ENCODE peak calls at places on chromosomes 13 and 19, in eight cellular contexts. U is HL-60, X is GM23338, Z is fibroblast of lung, A is foreskin fibroblast, J is aorta, C is thoracic aorta, K is psoas muscle. O is an unnamed sample.

GRCh38 chr19:35264281-35265125 is 4.3 kb upstream of the USF2 start:
- DNase-seq in U (no peak), X (no peak), Z (no peak), A (no peak), J (peak), C (no peak), K (no peak), O (no peak)

GRCh38 chr19:18543814-18544475 is 572 bp upstream of the FKBP8 start:
- DNase-seq in U (peak), X (peak), Z (peak), A (peak), J (peak), C (no peak), K (no peak), O (no peak)

GRCh38 chr13:104297075-104297474 is 1230.9 kb upstream of the SLC10A2 start:
- DNase-seq in U (no peak), X (no peak), Z (peak), A (no peak), J (no peak), C (no peak), K (no peak), O (no peak)

GRCh38 chr13:40329682-40330485 is 336.6 kb downstream of the FOXO1 start:
- DNase-seq in U (no peak), X (no peak), Z (peak), A (peak), J (no peak), C (no peak), K (no peak), O (no peak)

GRCh38 chr19:8455018-8455417 is 10.2 kb downstream of the HNRNPM start:
- DNase-seq in U (no peak), X (no peak), Z (no peak), A (no peak), J (no peak), C (no peak), K (no peak), O (no peak)

GRCh38 chr13:107864543-107865460 is 350.5 kb downstream of the LIG4 start:
- DNase-seq in U (no peak), X (peak), Z (peak), A (no peak), J (no peak), C (no peak), K (no peak), O (peak)

GRCh38 chr19:17052439-17052838 is 22.8 kb downstream of the HAUS8 start:
- DNase-seq in U (peak), X (peak), Z (peak), A (peak), J (no peak), C (no peak), K (no peak), O (no peak)

GRCh38 chr13:76758738-76759137 is 127.5 kb downstream of the KCTD12 start:
- DNase-seq in U (no peak), X (no peak), Z (peak), A (peak), J (no peak), C (no peak), K (no peak), O (no peak)

GRCh38 chr13:50171585-50172282 is 156.5 kb downstream of the KCNRG start:
- DNase-seq in U (no peak), X (no peak), Z (no peak), A (no peak), J (no peak), C (no peak), K (no peak), O (no peak)

GRCh38 chr13:80262051-80262695 is 78.8 kb downstream of the SPRY2 start:
- DNase-seq in U (peak), X (no peak), Z (no peak), A (no peak), J (no peak), C (no peak), K (no peak), O (no peak)

GRCh38 chr19:29503785-29504184 is 22.0 kb upstream of the VSTM2B start:
- DNase-seq in U (no peak), X (no peak), Z (no peak), A (no peak), J (no peak), C (no peak), K (no peak), O (no peak)

GRCh38 chr19:49103331-49104085 is 10.7 kb upstream of the LIN7B start:
- DNase-seq in U (no peak), X (no peak), Z (no peak), A (no peak), J (no peak), C (no peak), K (no peak), O (no peak)

GRCh38 chr13:105336706-105337582 is 1198.5 kb downstream of the EFNB2 start:
- DNase-seq in U (no peak), X (no peak), Z (peak), A (no peak), J (no peak), C (no peak), K (no peak), O (no peak)

GRCh38 chr13:110913911-110914292 is 967 bp downstream of the ANKRD10 start:
- DNase-seq in U (no peak), X (peak), Z (no peak), A (no peak), J (no peak), C (no peak), K (no peak), O (no peak)

GRCh38 chr13:25085125-25085742 is 10.7 kb upstream of the PABPC3 start:
- DNase-seq in U (peak), X (peak), Z (peak), A (peak), J (no peak), C (no peak), K (no peak), O (peak)

GRCh38 chr19:48194041-48194871 is 23.8 kb downstream of the ZSWIM9 start:
- DNase-seq in U (peak), X (peak), Z (no peak), A (no peak), J (no peak), C (no peak), K (no peak), O (no peak)

GRCh38 chr19:35995655-35995993 is 636 bp downstream of the SDHAF1 start:
- DNase-seq in U (peak), X (peak), Z (peak), A (no peak), J (peak), C (no peak), K (peak), O (no peak)

GRCh38 chr13:52399037-52399436 is 6.9 kb downstream of the THSD1 start:
- DNase-seq in U (no peak), X (no peak), Z (no peak), A (no peak), J (no peak), C (no peak), K (no peak), O (no peak)

GRCh38 chr13:86838411-86839120 is 832.6 kb upstream of the SLITRK5 start:
- DNase-seq in U (no peak), X (no peak), Z (no peak), A (no peak), J (no peak), C (no peak), K (no peak), O (no peak)

GRCh38 chr19:31448221-31448657 is 99.0 kb upstream of the TSHZ3 start:
- DNase-seq in U (no peak), X (no peak), Z (peak), A (peak), J (no peak), C (no peak), K (peak), O (peak)

GRCh38 chr19:40570313-40571004 is 6.2 kb upstream of the SHKBP1 start:
- DNase-seq in U (peak), X (peak), Z (peak), A (peak), J (peak), C (peak), K (peak), O (peak)

GRCh38 chr13:36536546-36536945 is 104.3 kb downstream of the CCNA1 start:
- DNase-seq in U (no peak), X (no peak), Z (no peak), A (no peak), J (no peak), C (no peak), K (no peak), O (no peak)

GRCh38 chr19:1168877-1169791 is 4.9 kb downstream of the SBNO2 start:
- DNase-seq in U (no peak), X (no peak), Z (peak), A (peak), J (no peak), C (no peak), K (peak), O (no peak)

GRCh38 chr19:1168562-1168873 is 5.5 kb downstream of the SBNO2 start:
- DNase-seq in U (no peak), X (no peak), Z (no peak), A (no peak), J (no peak), C (no peak), K (no peak), O (no peak)

GRCh38 chr19:1170938-1171754 is 2.9 kb downstream of the SBNO2 start:
- DNase-seq in U (no peak), X (no peak), Z (peak), A (no peak), J (no peak), C (no peak), K (no peak), O (no peak)

GRCh38 chr19:1171755-1172352 is 2.2 kb downstream of the SBNO2 start:
- DNase-seq in U (no peak), X (no peak), Z (no peak), A (no peak), J (no peak), C (no peak), K (no peak), O (no peak)

DNA sequence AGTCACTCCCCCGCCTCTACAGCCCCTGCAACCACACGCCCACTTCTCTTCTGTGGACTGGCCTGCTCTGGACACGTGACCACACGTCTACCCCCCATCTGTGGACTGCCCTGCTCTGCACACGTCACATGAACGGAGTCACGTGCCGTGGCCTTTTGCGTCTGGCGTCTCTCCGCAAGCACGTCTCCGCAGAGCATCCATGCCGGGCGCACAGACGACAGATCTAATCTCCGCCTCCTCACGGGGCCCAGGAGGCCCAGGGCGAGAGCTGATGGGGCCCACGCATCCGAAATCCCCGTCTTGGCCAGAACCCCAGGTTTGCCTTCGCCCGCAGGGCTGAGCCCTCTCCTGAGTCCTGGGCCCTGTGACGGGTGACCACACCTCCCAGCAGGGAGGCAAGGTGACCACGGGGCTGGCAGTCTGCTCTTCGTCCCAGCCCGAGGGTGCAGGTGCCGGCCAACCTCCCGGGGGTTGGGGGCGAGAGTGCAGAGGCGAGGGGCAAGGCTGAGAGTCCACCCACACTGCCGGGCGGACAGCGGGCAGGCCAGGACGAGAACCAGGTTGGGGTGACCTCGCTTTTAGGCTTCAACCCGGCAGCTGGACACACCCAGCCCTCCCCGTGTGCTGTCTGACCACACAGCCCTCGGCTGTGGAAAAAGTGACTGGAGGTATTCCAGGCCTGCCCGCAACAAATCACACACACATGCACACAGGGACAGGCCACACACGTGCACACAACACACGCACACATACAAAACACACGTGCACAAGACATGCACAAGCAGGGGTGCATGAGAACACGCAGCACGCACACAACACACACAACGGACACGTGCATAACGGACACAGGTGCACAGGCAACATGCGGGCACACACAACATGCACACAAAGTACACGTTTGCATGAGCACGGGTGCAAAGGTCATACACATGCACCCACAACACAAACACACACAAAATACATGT is 3.9 kb downstream of the SBNO2 start:
- DNase-seq in U (no peak), X (no peak), Z (peak), A (no peak), J (no peak), C (no peak), K (peak), O (no peak)
- H3K4me3 ChIP-seq in U (no peak), X (no peak), Z (no peak), A (no peak), J (no peak), C (no peak), K (no peak), O (no peak)

GRCh38 chr19:57276430-57276829 is 3.9 kb upstream of the ZNF460 start:
- DNase-seq in U (no peak), X (no peak), Z (no peak), A (no peak), J (no peak), C (no peak), K (no peak), O (no peak)

GRCh38 chr19:57282011-57282636 is 1.8 kb downstream of the ZNF460 start:
- DNase-seq in U (no peak), X (no peak), Z (no peak), A (no peak), J (no peak), C (no peak), K (no peak), O (no peak)

GRCh38 chr19:57279418-57280164 is 694 bp upstream of the ZNF460 start:
- DNase-seq in U (peak), X (peak), Z (peak), A (peak), J (peak), C (peak), K (peak), O (peak)

GRCh38 chr19:57280165-57280912 is at the start of gene ZNF460:
- DNase-seq in U (peak), X (peak), Z (peak), A (peak), J (peak), C (peak), K (peak), O (peak)

DNA sequence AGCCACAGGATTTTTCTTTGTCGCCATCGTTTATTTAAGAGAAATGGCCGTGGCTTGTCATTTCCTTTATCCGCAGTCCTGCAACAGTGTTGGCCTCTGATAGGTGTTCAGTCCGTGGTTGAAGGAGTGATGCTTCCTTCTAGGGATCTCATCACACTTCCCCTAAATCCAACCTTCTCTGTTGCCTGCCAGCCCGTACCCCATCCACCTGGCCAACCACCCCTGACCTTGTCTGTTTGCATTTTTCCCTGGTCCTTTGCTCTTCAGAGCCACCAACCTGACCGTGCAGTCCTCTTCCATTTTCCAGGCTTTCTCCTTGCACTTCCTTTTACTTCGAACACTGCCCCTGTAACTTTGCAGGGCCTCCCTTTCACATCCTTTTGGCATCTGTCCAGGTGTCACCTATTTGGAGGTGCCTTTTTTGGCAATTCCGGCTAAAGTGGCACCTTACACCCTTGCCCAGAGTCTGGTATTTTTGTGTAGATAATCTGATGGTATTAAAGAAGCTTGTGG is 684 bp downstream of the ZNF460 start:
- DNase-seq in U (peak), X (no peak), Z (peak), A (no peak), J (no peak), C (no peak), K (no peak), O (no peak)
- H3K4me3 ChIP-seq in U (peak), X (peak), Z (peak), A (peak), J (peak), C (peak), K (peak), O (peak)

DNA sequence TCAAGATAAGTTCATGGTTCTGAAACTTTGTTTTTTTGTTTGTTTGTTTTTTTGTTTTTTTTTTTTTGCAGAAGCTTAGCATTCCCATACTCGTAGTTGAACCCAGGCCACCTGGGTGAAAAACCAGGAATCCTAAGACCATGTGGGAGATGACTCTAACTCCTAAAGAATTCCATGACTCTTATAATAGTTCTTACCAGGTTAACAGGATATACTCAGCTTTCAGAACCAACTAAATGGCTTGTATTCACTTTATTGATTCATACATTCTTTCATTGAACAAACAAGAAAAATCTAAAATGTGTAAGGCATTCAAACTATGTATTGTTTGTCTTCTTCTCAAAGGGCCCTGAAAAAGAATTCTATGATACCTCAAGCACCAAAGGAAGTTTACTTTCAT is 40.5 kb upstream of the KLF5 start:
- DNase-seq in U (no peak), X (no peak), Z (no peak), A (no peak), J (no peak), C (no peak), K (no peak), O (no peak)
- H3K4me3 ChIP-seq in U (no peak), X (no peak), Z (no peak), A (no peak), J (no peak), C (no peak), K (no peak), O (no peak)

GRCh38 chr19:37412700-37413099 is 41.8 kb downstream of the ZNF527 start:
- DNase-seq in U (no peak), X (no peak), Z (no peak), A (no peak), J (no peak), C (no peak), K (no peak), O (no peak)

GRCh38 chr19:37413243-37414084 is 42.6 kb downstream of the ZNF527 start:
- DNase-seq in U (no peak), X (no peak), Z (peak), A (no peak), J (no peak), C (no peak), K (no peak), O (no peak)
- H3K4me3 ChIP-seq in U (no peak), X (no peak), Z (no peak), A (no peak), J (peak), C (peak), K (no peak), O (no peak)

GRCh38 chr13:26759156-26759906 is 1.3 kb downstream of the GPR12 start:
- DNase-seq in U (no peak), X (peak), Z (no peak), A (no peak), J (no peak), C (no peak), K (no peak), O (no peak)

GRCh38 chr13:26760835-26761582 is 423 bp upstream of the GPR12 start:
- DNase-seq in U (no peak), X (peak), Z (no peak), A (no peak), J (no peak), C (no peak), K (no peak), O (no peak)

GRCh38 chr13:26758496-26759155 is 2.0 kb downstream of the GPR12 start:
- DNase-seq in U (no peak), X (no peak), Z (no peak), A (no peak), J (no peak), C (no peak), K (no peak), O (no peak)

GRCh38 chr13:26759907-26760834 is at the start of gene GPR12:
- DNase-seq in U (peak), X (peak), Z (peak), A (peak), J (no peak), C (no peak), K (no peak), O (no peak)
- H3K4me3 ChIP-seq in U (no peak), X (peak), Z (no peak), A (no peak), J (peak), C (peak), K (peak), O (no peak)

GRCh38 chr19:58355215-58355796 is 2.0 kb upstream of the A1BG start:
- DNase-seq in U (no peak), X (no peak), Z (no peak), A (no peak), J (no peak), C (no peak), K (no peak), O (no peak)

GRCh38 chr19:58356971-58357797 is 3.9 kb upstream of the A1BG start:
- DNase-seq in U (no peak), X (peak), Z (peak), A (peak), J (peak), C (no peak), K (no peak), O (no peak)

GRCh38 chr19:58356236-58356970 is 3.1 kb upstream of the A1BG start:
- DNase-seq in U (no peak), X (peak), Z (peak), A (peak), J (no peak), C (no peak), K (no peak), O (no peak)

GRCh38 chr19:58354478-58355030 is 1.3 kb upstream of the A1BG start:
- DNase-seq in U (no peak), X (no peak), Z (no peak), A (no peak), J (peak), C (no peak), K (no peak), O (no peak)

DNA sequence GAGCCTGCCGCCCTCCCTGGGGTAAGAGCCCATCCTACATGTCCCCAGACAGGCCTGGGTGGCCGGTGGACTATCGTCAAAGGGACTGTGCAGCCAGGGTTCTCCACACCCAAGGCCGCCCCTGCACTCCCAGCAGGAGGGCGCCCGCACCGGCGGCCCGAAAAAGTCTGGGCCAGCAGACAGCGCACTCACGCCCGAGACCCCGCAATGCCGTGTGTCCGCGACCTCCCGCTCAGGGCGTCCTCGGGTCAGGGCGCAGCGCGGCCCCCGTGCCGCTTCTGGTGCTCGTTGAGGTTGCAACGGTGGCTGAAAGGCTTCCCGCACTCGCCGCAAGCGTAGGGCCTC is 2.6 kb upstream of the A1BG start:
- DNase-seq in U (no peak), X (no peak), Z (no peak), A (no peak), J (no peak), C (no peak), K (no peak), O (no peak)
- H3K4me3 ChIP-seq in U (no peak), X (peak), Z (no peak), A (peak), J (no peak), C (peak), K (peak), O (peak)

GRCh38 chr13:112143046-112143752 is 76.2 kb downstream of the SOX1 start:
- DNase-seq in U (no peak), X (no peak), Z (no peak), A (no peak), J (no peak), C (no peak), K (no peak), O (no peak)

GRCh38 chr13:112143753-112144615 is 77.0 kb downstream of the SOX1 start:
- DNase-seq in U (no peak), X (no peak), Z (no peak), A (no peak), J (no peak), C (no peak), K (no peak), O (no peak)

GRCh38 chr13:112146073-112146360 is 79.1 kb downstream of the SOX1 start:
- DNase-seq in U (no peak), X (no peak), Z (no peak), A (no peak), J (no peak), C (no peak), K (no peak), O (no peak)

GRCh38 chr13:112145221-112146072 is 78.5 kb downstream of the SOX1 start:
- DNase-seq in U (no peak), X (no peak), Z (no peak), A (no peak), J (no peak), C (no peak), K (no peak), O (no peak)

GRCh38 chr13:112144616-112145220 is 77.8 kb downstream of the SOX1 start:
- DNase-seq in U (no peak), X (no peak), Z (no peak), A (no peak), J (no peak), C (no peak), K (no peak), O (no peak)
- H3K4me3 ChIP-seq in U (no peak), X (no peak), Z (no peak), A (no peak), J (no peak), C (no peak), K (no peak), O (no peak)